ENCODE peak calls at places on chromosomes 16 and 17, in ten cellular contexts. J is naive thymus-derived CD4-positive, alpha-beta T cell; M is CD8-positive, alpha-beta T cell; K is fibroblast of lung; U is astrocyte; H is Karpas-422; E is sigmoid colon; S is PC-3; T is PC-9; O is body of pancreas. L is an unnamed sample. For H3K4me1, the result is how much of the 10 kb centered on the place peaks cover.

GRCh38 chr17:77846531-77847085 is 111.9 kb upstream of the TNRC6C start:
- DNase-seq in J (no peak), H (no peak), S (no peak), E (no peak), K (no peak), U (no peak), O (no peak), M (no peak), T (no peak), L (peak)

GRCh38 chr17:69959291-69959690 is 115.7 kb upstream of the KCNJ16 start:
- DNase-seq in S (no peak), U (peak), H (no peak), O (no peak), M (no peak), E (no peak), T (no peak), K (no peak), J (no peak), L (no peak)

GRCh38 chr17:28881533-28882056 is 15.9 kb downstream of the FLOT2 start:
- DNase-seq in K (no peak), M (no peak), S (no peak), T (no peak), U (no peak), H (no peak), J (no peak), E (no peak), O (no peak), L (no peak)

GRCh38 chr17:50909765-50910661 is 43.9 kb upstream of the TOB1 start:
- DNase-seq in T (no peak), U (no peak), H (no peak), S (no peak), J (no peak), M (peak), K (no peak), E (no peak), O (no peak), L (peak)

GRCh38 chr16:86605950-86606349 is 27.6 kb downstream of the FOXL1 start:
- DNase-seq in J (no peak), O (no peak), U (no peak), T (no peak), K (no peak), H (no peak), S (no peak), M (no peak), E (no peak), L (no peak)

GRCh38 chr16:57385083-57385482 is 12.8 kb downstream of the CX3CL1 start:
- DNase-seq in S (no peak), U (no peak), E (no peak), J (no peak), K (no peak), T (no peak), H (no peak), O (no peak), M (no peak), L (no peak)

GRCh38 chr16:1108299-1109252 is 12.5 kb upstream of the C1QTNF8 start:
- DNase-seq in H (no peak), E (peak), K (peak), M (no peak), U (peak), S (peak), O (peak), J (no peak), T (peak), L (no peak)

GRCh38 chr16:65704866-65705265 is 583.0 kb upstream of the CDH11 start:
- DNase-seq in K (no peak), H (peak), J (no peak), O (no peak), S (no peak), M (no peak), T (no peak), E (no peak), U (no peak), L (no peak)

GRCh38 chr17:30559656-30560055 is 82.4 kb downstream of the GOSR1 start:
- DNase-seq in S (no peak), K (no peak), U (no peak), H (no peak), E (no peak), T (no peak), M (no peak), J (no peak), O (no peak), L (no peak)

GRCh38 chr16:3003582-3004270 is 9.0 kb upstream of the CLDN9 start:
- DNase-seq in U (peak), H (peak), T (peak), K (peak), J (peak), E (peak), M (peak), O (peak), S (peak), L (peak)

GRCh38 chr17:50637829-50638571 is 3.3 kb downstream of the ABCC3 start:
- DNase-seq in O (no peak), J (no peak), T (no peak), M (no peak), K (no peak), U (no peak), S (peak), H (no peak), E (no peak), L (no peak)

GRCh38 chr16:81216114-81216513 is 22.4 kb upstream of the BCO1 start:
- DNase-seq in E (no peak), U (no peak), K (no peak), J (no peak), T (no peak), S (no peak), O (no peak), H (no peak), M (no peak), L (no peak)

GRCh38 chr16:70735141-70735979 is 49.5 kb upstream of the MTSS2 start:
- DNase-seq in J (no peak), T (no peak), U (no peak), S (no peak), O (no peak), M (no peak), E (peak), H (no peak), K (peak), L (no peak)

GRCh38 chr16:87874639-87875472 is 5.5 kb upstream of the SLC7A5 start:
- DNase-seq in S (no peak), U (no peak), M (peak), O (no peak), K (no peak), J (peak), H (no peak), E (no peak), T (no peak), L (no peak)

GRCh38 chr16:3088925-3089716 is 10.0 kb downstream of the ZSCAN10 start:
- DNase-seq in O (no peak), U (no peak), J (no peak), S (no peak), M (no peak), K (no peak), T (no peak), E (no peak), H (peak), L (no peak)

GRCh38 chr17:43556292-43556691 is 10.2 kb upstream of the ETV4 start:
- DNase-seq in O (no peak), T (peak), S (peak), J (no peak), E (peak), K (peak), U (no peak), M (no peak), H (peak), L (no peak)

GRCh38 chr16:19645557-19645981 is 72.5 kb downstream of the KNOP1 start:
- DNase-seq in E (peak), H (no peak), T (peak), U (peak), M (no peak), S (no peak), O (peak), K (no peak), J (no peak), L (no peak)

GRCh38 chr17:41301916-41302901 is at the start of gene KRTAP29-1:
- DNase-seq in K (no peak), T (no peak), E (no peak), U (no peak), H (no peak), J (no peak), S (no peak), M (no peak), O (peak), L (no peak)

GRCh38 chr17:19978206-19978802 is 676 bp upstream of the AKAP10 start:
- DNase-seq in E (no peak), K (no peak), M (peak), H (peak), J (no peak), O (no peak), S (no peak), T (no peak), U (peak), L (peak)

GRCh38 chr17:8954339-8954738 is 11.2 kb downstream of the PIK3R5 start:
- DNase-seq in M (peak), H (no peak), E (peak), T (no peak), S (no peak), J (peak), O (peak), U (no peak), K (no peak), L (peak)

GRCh38 chr17:46795379-46795952 is 23.0 kb downstream of the WNT3 start:
- DNase-seq in U (no peak), H (no peak), K (no peak), J (no peak), T (peak), O (peak), M (no peak), E (no peak), S (peak), L (no peak)

GRCh38 chr17:67258836-67259468 is 14.0 kb upstream of the HELZ start:
- DNase-seq in J (peak), S (no peak), M (peak), H (no peak), E (no peak), K (no peak), U (no peak), O (no peak), T (no peak), L (peak)

GRCh38 chr16:4083347-4083870 is 32.8 kb downstream of the ADCY9 start:
- DNase-seq in E (no peak), H (no peak), K (no peak), U (no peak), S (no peak), M (no peak), O (no peak), T (no peak), J (no peak), L (no peak)

GRCh38 chr16:85136705-85137322 is 24.5 kb upstream of the CIBAR2 start:
- DNase-seq in J (no peak), E (peak), U (no peak), M (no peak), K (peak), O (peak), S (no peak), T (no peak), H (peak), L (no peak)

GRCh38 chr16:1174477-1175357 is 21.8 kb downstream of the CACNA1H start:
- DNase-seq in S (peak), K (peak), U (peak), T (no peak), O (peak), H (no peak), E (no peak), J (no peak), M (no peak), L (no peak)

GRCh38 chr16:8712589-8713361 is 38.4 kb downstream of the ABAT start:
- DNase-seq in H (no peak), T (no peak), M (no peak), E (no peak), K (no peak), U (no peak), S (no peak), J (no peak), O (no peak), L (no peak)

GRCh38 chr16:48393843-48394703 is 8.9 kb upstream of the SIAH1 start:
- DNase-seq in M (no peak), S (no peak), K (peak), J (no peak), O (peak), E (peak), U (peak), H (no peak), T (no peak), L (no peak)

GRCh38 chr16:55710466-55710865 is 54.7 kb downstream of the SLC6A2 start:
- DNase-seq in T (no peak), O (no peak), M (no peak), K (peak), E (no peak), U (no peak), S (no peak), J (no peak), H (no peak), L (no peak)

GRCh38 chr17:32318071-32318470 is 23.9 kb downstream of the C17orf75 start:
- DNase-seq in M (no peak), U (no peak), H (no peak), E (no peak), O (no peak), J (no peak), T (no peak), K (no peak), S (no peak), L (no peak)

GRCh38 chr16:88815227-88815626 is 3.5 kb upstream of the APRT start:
- DNase-seq in E (no peak), O (no peak), M (no peak), K (no peak), J (no peak), H (peak), T (no peak), U (no peak), S (no peak), L (no peak)

DNA sequence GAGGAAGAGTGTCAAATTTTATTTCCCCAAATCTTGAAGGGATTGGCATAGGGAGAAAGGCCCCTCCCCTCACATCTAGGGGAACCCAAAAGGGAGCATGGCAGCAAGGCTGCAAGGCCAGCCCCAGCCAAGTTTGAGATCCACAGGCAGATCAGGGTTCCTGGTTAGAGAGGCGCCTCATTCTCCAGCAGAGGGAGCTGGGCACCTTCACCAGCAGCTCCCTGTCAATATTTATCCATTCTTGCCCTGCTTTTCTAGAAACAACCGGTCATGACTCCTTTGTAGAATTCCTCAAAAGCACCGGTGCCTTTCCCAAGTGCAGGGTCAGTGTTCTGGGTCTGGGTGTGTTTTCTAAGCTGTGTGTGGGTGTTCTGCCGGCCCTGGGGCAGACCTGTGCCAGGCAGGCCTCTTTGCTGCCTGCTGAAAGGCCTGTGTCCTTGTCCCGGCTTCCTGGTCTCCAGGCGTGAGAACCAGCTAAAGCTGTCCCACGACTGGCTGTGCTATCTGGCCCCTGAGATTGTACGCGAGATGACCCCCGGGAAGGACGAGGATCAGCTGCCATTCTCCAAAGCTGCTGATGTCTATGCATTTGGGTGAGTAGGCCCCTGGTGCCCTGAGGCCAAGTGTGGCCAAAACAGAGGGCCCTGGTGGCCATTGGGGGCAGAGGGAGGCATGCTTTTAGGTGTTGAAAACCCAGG is 21.2 kb upstream of the LGALS9 start:
- DNase-seq in M (no peak), U (no peak), O (no peak), K (peak), J (no peak), H (peak), E (no peak), T (peak), S (peak), L (no peak)
- H3K27ac ChIP-seq in M (no peak), U (no peak), O (no peak), K (no peak), J (no peak), H (no peak), E (no peak), T (no peak), S (no peak), L (no peak)

GRCh38 chr17:76735586-76736348 is 1.4 kb downstream of the SRSF2 start:
- DNase-seq in H (peak), K (no peak), M (no peak), O (no peak), J (no peak), S (no peak), U (no peak), T (no peak), E (no peak), L (no peak)
- H3K4me3 ChIP-seq in H (peak), K (peak), M (peak), O (peak), J (peak), S (peak), U (peak), T (peak), E (peak), L (peak)

GRCh38 chr17:61002316-61002736 is 324.7 kb downstream of the BCAS3 start:
- DNase-seq in E (no peak), T (no peak), H (peak), U (peak), M (no peak), O (no peak), J (no peak), K (peak), S (peak), L (peak)
- H3K4me1 ChIP-seq in E (under half), T (under half), H (under half), U (under half), M (under half), O (under half), J (under half), K (under half), S (under half), L (under half)

DNA sequence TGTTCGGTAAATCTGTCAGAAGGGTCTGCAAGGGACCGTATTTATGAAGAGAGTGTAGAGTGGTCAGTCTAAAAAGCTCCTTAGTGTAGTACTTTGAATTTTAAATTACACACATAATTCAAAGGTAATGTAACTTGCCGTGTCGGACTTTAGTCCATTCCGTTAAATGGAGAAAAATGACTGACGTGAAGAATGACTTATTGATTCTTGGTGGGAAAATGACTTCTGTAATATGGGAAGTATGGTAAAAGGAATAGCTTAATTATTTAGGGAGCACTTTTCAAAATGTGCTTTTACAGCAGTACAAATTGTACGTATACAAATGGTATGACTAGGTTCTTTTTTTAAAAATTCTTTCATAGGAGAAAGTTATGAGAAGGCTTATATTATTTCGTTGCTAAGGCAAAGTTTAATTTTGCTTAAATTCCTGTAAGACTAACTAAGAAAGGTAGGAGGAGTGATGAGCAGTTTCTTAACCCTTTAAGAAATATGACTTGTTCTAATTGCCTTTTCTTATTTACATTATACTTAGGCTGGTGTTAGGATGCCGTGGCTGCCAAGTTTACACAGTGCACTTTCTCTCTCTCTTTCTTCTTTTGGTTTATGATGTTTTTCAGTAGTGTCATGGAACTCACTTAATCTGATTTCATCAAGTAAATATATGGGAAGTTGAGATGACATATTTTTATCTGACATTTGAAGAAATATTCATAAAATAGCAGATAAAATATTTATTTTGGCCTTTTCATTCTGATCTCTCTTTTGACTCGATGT is 191.2 kb downstream of the WWOX start:
- DNase-seq in J (no peak), U (no peak), O (no peak), E (no peak), M (no peak), H (no peak), T (no peak), K (no peak), S (no peak), L (no peak)
- H3K27ac ChIP-seq in J (no peak), U (no peak), O (no peak), E (no peak), M (no peak), H (no peak), T (no peak), K (no peak), S (no peak), L (no peak)

GRCh38 chr17:18361837-18362380 is 1.4 kb downstream of the SHMT1 start:
- DNase-seq in K (no peak), J (no peak), E (no peak), O (no peak), M (no peak), H (no peak), U (no peak), S (no peak), T (no peak), L (no peak)
- H3K4me3 ChIP-seq in K (no peak), J (no peak), E (peak), O (no peak), M (no peak), H (peak), U (no peak), S (peak), T (peak), L (no peak)

DNA sequence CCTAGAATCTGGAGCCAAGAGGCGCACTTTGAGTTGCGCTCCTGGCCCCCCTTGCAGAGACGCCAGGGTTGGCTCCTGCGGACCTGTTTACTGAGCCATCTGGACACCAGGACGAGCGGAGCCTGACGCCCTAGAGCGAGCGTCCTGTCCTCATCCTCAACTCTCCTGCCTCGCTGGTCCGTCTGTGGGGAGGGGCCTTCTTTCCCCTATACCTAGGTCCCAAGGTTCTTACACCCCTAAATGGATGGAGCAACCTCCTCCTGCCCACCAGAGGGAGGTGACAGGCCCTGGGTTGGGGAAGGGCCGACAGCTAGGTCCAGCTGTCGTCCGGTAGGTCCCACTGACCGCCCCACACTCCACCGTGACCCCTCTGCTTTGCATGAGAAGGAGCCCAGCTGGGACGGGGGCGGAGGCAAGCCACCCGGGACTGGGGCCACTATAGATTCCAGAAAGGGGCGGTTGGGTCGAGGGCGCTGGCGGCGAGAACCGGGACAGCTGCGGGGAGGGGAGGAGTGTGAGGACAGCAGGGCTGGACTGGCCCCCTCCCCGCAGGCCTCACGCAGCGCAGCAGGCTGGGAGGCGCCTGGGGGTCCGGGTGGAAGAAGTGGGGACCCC is 3.0 kb upstream of the LHX1 start:
- DNase-seq in O (no peak), U (no peak), M (no peak), E (no peak), J (no peak), K (no peak), T (no peak), S (no peak), H (no peak), L (no peak)
- H3K4me1 ChIP-seq in O (half or more), U (under half), M (half or more), E (half or more), J (half or more), K (under half), T (under half), S (under half), H (under half), L (half or more)

GRCh38 chr17:40110457-40110856 is 10.1 kb upstream of the NR1D1 start:
- DNase-seq in E (peak), K (no peak), S (no peak), J (no peak), H (no peak), U (no peak), O (no peak), M (no peak), T (no peak), L (no peak)

GRCh38 chr17:40112718-40113109 is 9.1 kb upstream of the MSL1 start:
- DNase-seq in H (no peak), S (no peak), M (no peak), E (peak), O (no peak), T (no peak), K (no peak), U (no peak), J (no peak), L (no peak)

GRCh38 chr17:40110026-40110425 is 9.6 kb upstream of the NR1D1 start:
- DNase-seq in U (no peak), E (peak), K (no peak), O (no peak), H (no peak), J (no peak), M (no peak), T (no peak), S (no peak), L (no peak)

GRCh38 chr17:40112191-40112590 is 9.6 kb upstream of the MSL1 start:
- DNase-seq in J (no peak), U (no peak), O (no peak), E (peak), S (no peak), H (no peak), K (no peak), T (no peak), M (no peak), L (no peak)

GRCh38 chr17:40111221-40112128 is 10.3 kb upstream of the MSL1 start:
- DNase-seq in K (peak), T (peak), J (peak), E (peak), U (peak), H (peak), O (peak), M (peak), S (peak), L (peak)
- H3K27ac ChIP-seq in K (peak), T (no peak), J (peak), E (peak), U (peak), H (no peak), O (peak), M (peak), S (peak), L (peak)